ENCODE peak calls at places on chromosomes 13 and 19, in five cellular contexts. J is stimulated activated CD8-positive, alpha-beta memory T cell treated with anti-CD3 and anti-CD28 coated beads, Interleukin-4, amount 100 ng/mL, for 48 hours; Y is RKO; T is fibroblast of mammary gland; R is HTR-8/SVneo. Z is an unnamed sample.

GRCh38 chr13:94620286-94620896 is 18.7 kb downstream of the GPR180 start:
- DNase-seq in J (no peak), Y (peak), T (peak), R (no peak), Z (no peak)

GRCh38 chr19:12778020-12778904 is 2.9 kb upstream of the HOOK2 start:
- DNase-seq in J (peak), Y (no peak), T (peak), R (no peak), Z (peak)

GRCh38 chr13:44815507-44816074 is 173.7 kb downstream of the NUFIP1 start:
- DNase-seq in J (peak), Y (peak), T (peak), R (peak), Z (no peak)

GRCh38 chr13:86569119-86569518 is 769.9 kb upstream of the SLITRK6 start:
- DNase-seq in J (no peak), Y (peak), T (peak), R (no peak), Z (no peak)

GRCh38 chr13:99432637-99433542 is 68.4 kb upstream of the TM9SF2 start:
- DNase-seq in J (peak), Y (peak), T (peak), R (peak), Z (peak)

GRCh38 chr19:46241676-46242075 is 12.1 kb downstream of the IGFL1 start:
- DNase-seq in J (no peak), Y (no peak), T (no peak), R (no peak), Z (no peak)

GRCh38 chr13:98216135-98216565 is 39.1 kb upstream of the RNF113B start:
- DNase-seq in J (no peak), Y (peak), T (peak), R (peak), Z (no peak)

GRCh38 chr19:35757231-35757748 is 461 bp upstream of the HSPB6 start:
- DNase-seq in J (peak), Y (peak), T (peak), R (peak), Z (peak)

GRCh38 chr19:57905258-57905657 is 11.1 kb downstream of the ZNF417 start:
- DNase-seq in J (no peak), Y (no peak), T (no peak), R (no peak), Z (no peak)

Z was measured in spleen.